ENCODE peak calls at places on chromosomes 13 and 19, in six cellular contexts. One of them, this sample, is unnamed.

GRCh38 chr13:99275093-99275469 is 16.9 kb upstream of the GPR18 start:
- DNase-seq in fibroblast of the aortic adventitia: peak; percentile 54
- DNase-seq in body of pancreas: no peak
- DNase-seq in neural progenitor cell: no peak
- DNase-seq in AG10803: peak; percentile 80
- DNase-seq in adrenal gland: no peak
- DNase-seq in this sample: no peak

GRCh38 chr19:48565090-48565489 is 13.1 kb downstream of the SULT2B1 start:
- DNase-seq in fibroblast of the aortic adventitia: no peak
- DNase-seq in adrenal gland: no peak
- DNase-seq in neural progenitor cell: no peak
- DNase-seq in body of pancreas: no peak
- DNase-seq in AG10803: peak; percentile 60
- DNase-seq in this sample: no peak

GRCh38 chr13:113579686-113580085 is 4.9 kb upstream of the TFDP1 start:
- DNase-seq in body of pancreas: no peak
- DNase-seq in fibroblast of the aortic adventitia: no peak
- DNase-seq in AG10803: no peak
- DNase-seq in adrenal gland: no peak
- DNase-seq in neural progenitor cell: no peak
- DNase-seq in this sample: no peak

GRCh38 chr13:42355118-42355840 is 83.3 kb downstream of the AKAP11 start:
- DNase-seq in body of pancreas: no peak
- DNase-seq in AG10803: no peak
- DNase-seq in fibroblast of the aortic adventitia: no peak
- DNase-seq in adrenal gland: no peak
- DNase-seq in neural progenitor cell: peak; percentile 0
- DNase-seq in this sample: no peak

GRCh38 chr13:70889163-70889562 is 780.9 kb upstream of the KLHL1 start:
- DNase-seq in AG10803: no peak
- DNase-seq in adrenal gland: no peak
- DNase-seq in neural progenitor cell: no peak
- DNase-seq in body of pancreas: no peak
- DNase-seq in fibroblast of the aortic adventitia: no peak
- DNase-seq in this sample: no peak

GRCh38 chr13:61770697-61771096 is 355.0 kb upstream of the PCDH20 start:
- DNase-seq in adrenal gland: no peak
- DNase-seq in neural progenitor cell: peak; percentile 42
- DNase-seq in fibroblast of the aortic adventitia: no peak
- DNase-seq in AG10803: no peak
- DNase-seq in body of pancreas: no peak
- DNase-seq in this sample: no peak

GRCh38 chr13:93270769-93271753 is 44.5 kb downstream of the GPC6 start:
- DNase-seq in body of pancreas: no peak
- DNase-seq in AG10803: no peak
- DNase-seq in neural progenitor cell: no peak
- DNase-seq in fibroblast of the aortic adventitia: no peak
- DNase-seq in adrenal gland: no peak
- DNase-seq in this sample: no peak

GRCh38 chr19:14440049-14440448 is 6.9 kb downstream of the PKN1 start:
- DNase-seq in fibroblast of the aortic adventitia: no peak
- DNase-seq in body of pancreas: no peak
- DNase-seq in neural progenitor cell: no peak
- DNase-seq in AG10803: no peak
- DNase-seq in adrenal gland: peak; percentile 65
- DNase-seq in this sample: peak; percentile 42

GRCh38 chr19:15436826-15437110 is 13.0 kb downstream of the WIZ start:
- DNase-seq in body of pancreas: no peak
- DNase-seq in adrenal gland: no peak
- DNase-seq in fibroblast of the aortic adventitia: no peak
- DNase-seq in AG10803: no peak
- DNase-seq in neural progenitor cell: no peak
- DNase-seq in this sample: no peak

GRCh38 chr19:35592226-35592625 is 6.3 kb downstream of the PMIS2 start:
- DNase-seq in AG10803: peak; percentile 26
- DNase-seq in fibroblast of the aortic adventitia: peak; percentile 65
- DNase-seq in body of pancreas: peak; percentile 70
- DNase-seq in neural progenitor cell: peak; percentile 76
- DNase-seq in adrenal gland: peak; percentile 31
- DNase-seq in this sample: peak; percentile 16

GRCh38 chr19:16175954-16176353 is 2.6 kb upstream of the CIB3 start:
- DNase-seq in body of pancreas: no peak
- DNase-seq in fibroblast of the aortic adventitia: no peak
- DNase-seq in neural progenitor cell: no peak
- DNase-seq in AG10803: no peak
- DNase-seq in adrenal gland: no peak
- DNase-seq in this sample: no peak

GRCh38 chr13:25732146-25732865 is 319.5 kb downstream of the SHISA2 start:
- DNase-seq in AG10803: peak; percentile 15
- DNase-seq in neural progenitor cell: no peak
- DNase-seq in adrenal gland: no peak
- DNase-seq in body of pancreas: no peak
- DNase-seq in fibroblast of the aortic adventitia: peak; percentile 55
- DNase-seq in this sample: no peak

GRCh38 chr13:64278493-64278892 is 2862.8 kb upstream of the PCDH20 start:
- DNase-seq in AG10803: peak; percentile 13
- DNase-seq in neural progenitor cell: no peak
- DNase-seq in adrenal gland: no peak
- DNase-seq in fibroblast of the aortic adventitia: peak; percentile 70
- DNase-seq in body of pancreas: no peak
- DNase-seq in this sample: no peak

GRCh38 chr19:4229179-4229931 is at the start of gene EBI3:
- DNase-seq in fibroblast of the aortic adventitia: peak; percentile 32
- DNase-seq in adrenal gland: peak; percentile 39
- DNase-seq in neural progenitor cell: no peak
- DNase-seq in AG10803: no peak
- DNase-seq in body of pancreas: no peak
- DNase-seq in this sample: peak; percentile 44

GRCh38 chr19:1904385-1905070 is 671 bp upstream of the ADAT3 start:
- DNase-seq in AG10803: no peak
- DNase-seq in adrenal gland: peak; percentile 50
- DNase-seq in body of pancreas: peak; percentile 66
- DNase-seq in fibroblast of the aortic adventitia: peak; percentile 43
- DNase-seq in neural progenitor cell: peak; percentile 84
- DNase-seq in this sample: no peak

GRCh38 chr13:29578300-29579048 is 17.0 kb downstream of the SLC7A1 start:
- DNase-seq in fibroblast of the aortic adventitia: peak; percentile 45
- DNase-seq in AG10803: peak; percentile 44
- DNase-seq in neural progenitor cell: no peak
- DNase-seq in body of pancreas: no peak
- DNase-seq in adrenal gland: peak; percentile 23
- DNase-seq in this sample: no peak

GRCh38 chr19:5993516-5994406 is 15.8 kb upstream of the RANBP3 start:
- DNase-seq in adrenal gland: peak; percentile 44
- DNase-seq in fibroblast of the aortic adventitia: no peak
- DNase-seq in neural progenitor cell: no peak
- DNase-seq in body of pancreas: no peak
- DNase-seq in AG10803: peak; percentile 11
- DNase-seq in this sample: no peak

GRCh38 chr13:39385621-39386231 is 217.3 kb downstream of the LHFPL6 start:
- DNase-seq in adrenal gland: no peak
- DNase-seq in body of pancreas: no peak
- DNase-seq in neural progenitor cell: peak; percentile 83
- DNase-seq in fibroblast of the aortic adventitia: peak; percentile 85
- DNase-seq in AG10803: no peak
- DNase-seq in this sample: no peak

GRCh38 chr13:103287659-103288058 is 221.4 kb upstream of the SLC10A2 start:
- DNase-seq in fibroblast of the aortic adventitia: peak; percentile 57
- DNase-seq in AG10803: no peak
- DNase-seq in neural progenitor cell: no peak
- DNase-seq in body of pancreas: no peak
- DNase-seq in adrenal gland: no peak
- DNase-seq in this sample: no peak

GRCh38 chr19:42292963-42293362 is 9.0 kb upstream of the PRR19 start:
- DNase-seq in AG10803: no peak
- DNase-seq in adrenal gland: no peak
- DNase-seq in body of pancreas: no peak
- DNase-seq in fibroblast of the aortic adventitia: no peak
- DNase-seq in neural progenitor cell: no peak
- DNase-seq in this sample: no peak

GRCh38 chr13:111402441-111402840 is 82.0 kb downstream of the TEX29 start:
- DNase-seq in adrenal gland: no peak
- DNase-seq in AG10803: no peak
- DNase-seq in body of pancreas: no peak
- DNase-seq in neural progenitor cell: no peak
- DNase-seq in fibroblast of the aortic adventitia: no peak
- DNase-seq in this sample: no peak

DNA sequence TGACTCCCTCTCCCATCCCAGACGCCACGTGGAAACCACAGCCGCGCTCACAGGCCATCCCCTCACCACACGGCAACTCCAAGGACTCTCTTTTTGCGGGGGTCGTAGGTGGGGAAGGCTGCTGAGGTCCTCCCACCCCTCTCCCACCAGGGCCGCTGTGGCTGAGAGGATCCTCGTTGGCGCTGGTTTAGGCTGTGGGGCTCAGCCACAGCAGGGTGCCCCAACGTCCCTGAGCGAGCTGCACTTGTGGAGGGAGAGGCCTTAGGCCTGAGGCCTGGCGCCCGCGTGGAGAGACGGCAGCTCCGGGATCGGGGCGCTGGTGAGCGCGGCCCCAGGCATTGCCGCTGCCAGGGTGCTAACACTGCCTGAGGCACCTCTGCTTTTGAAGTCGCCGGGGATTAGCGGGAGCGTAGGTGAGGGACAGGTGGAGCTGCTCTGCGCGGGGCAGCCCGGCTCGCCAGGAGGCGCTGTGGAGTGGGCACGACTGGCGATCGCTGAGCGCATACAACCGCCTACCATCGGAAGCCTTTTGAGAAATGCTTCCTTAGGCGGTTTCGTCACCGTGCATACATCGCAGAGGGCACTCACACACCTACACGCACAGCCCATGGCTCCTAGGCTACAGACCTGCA is 9.0 kb downstream of the ZSCAN1 start:
- DNase-seq in body of pancreas: peak; percentile 16
- DNase-seq in adrenal gland: no peak
- DNase-seq in AG10803: no peak
- DNase-seq in neural progenitor cell: peak; percentile 51
- DNase-seq in fibroblast of the aortic adventitia: no peak
- DNase-seq in this sample: no peak
- TF ChIP-seq CTCF in body of pancreas: no peak
- TF ChIP-seq CTCF in adrenal gland: no peak
- TF ChIP-seq CTCF in AG10803: no peak
- TF ChIP-seq CTCF in neural progenitor cell: peak; percentile 46
- TF ChIP-seq CTCF in fibroblast of the aortic adventitia: no peak
- TF ChIP-seq CTCF in this sample: no peak

DNA sequence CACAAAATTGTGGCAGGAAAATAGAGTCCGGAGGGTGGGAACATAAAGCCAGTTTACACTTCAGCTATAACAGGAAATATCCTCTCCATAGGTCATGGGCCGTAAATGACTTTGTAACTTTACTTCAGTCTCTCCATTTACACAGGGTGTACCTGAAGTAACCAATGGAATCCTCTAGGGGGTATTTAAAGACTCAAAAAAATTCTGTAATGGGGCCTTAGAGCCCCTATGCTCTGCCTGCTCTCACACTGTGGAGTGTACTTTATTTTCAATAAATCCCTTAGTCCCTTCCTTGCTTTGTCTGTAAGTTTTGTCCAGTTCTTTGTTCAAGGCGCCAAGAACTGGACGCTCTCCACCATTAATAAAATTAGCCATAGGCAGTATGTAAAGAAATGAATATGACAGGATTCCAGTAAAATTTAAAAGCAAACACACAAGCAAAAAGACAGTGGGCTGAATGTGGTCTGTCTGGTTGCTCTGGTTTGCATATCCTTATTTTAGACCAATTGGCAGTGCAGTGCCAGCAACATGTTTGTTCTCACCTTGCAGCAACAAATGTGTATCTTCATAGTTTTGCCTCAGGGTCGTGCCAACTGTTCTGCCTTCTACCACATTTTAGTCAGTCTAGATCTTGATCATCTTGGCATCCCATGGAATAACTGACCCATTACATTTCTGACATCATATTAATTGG is 801.5 kb upstream of the SPRY2 start:
- DNase-seq in fibroblast of the aortic adventitia: no peak
- DNase-seq in AG10803: no peak
- DNase-seq in neural progenitor cell: no peak
- DNase-seq in body of pancreas: no peak
- DNase-seq in adrenal gland: no peak
- DNase-seq in this sample: no peak
- TF ChIP-seq CTCF in fibroblast of the aortic adventitia: no peak
- TF ChIP-seq CTCF in AG10803: no peak
- TF ChIP-seq CTCF in neural progenitor cell: peak; percentile 30
- TF ChIP-seq CTCF in body of pancreas: no peak
- TF ChIP-seq CTCF in adrenal gland: no peak
- TF ChIP-seq CTCF in this sample: peak; percentile 8

DNA sequence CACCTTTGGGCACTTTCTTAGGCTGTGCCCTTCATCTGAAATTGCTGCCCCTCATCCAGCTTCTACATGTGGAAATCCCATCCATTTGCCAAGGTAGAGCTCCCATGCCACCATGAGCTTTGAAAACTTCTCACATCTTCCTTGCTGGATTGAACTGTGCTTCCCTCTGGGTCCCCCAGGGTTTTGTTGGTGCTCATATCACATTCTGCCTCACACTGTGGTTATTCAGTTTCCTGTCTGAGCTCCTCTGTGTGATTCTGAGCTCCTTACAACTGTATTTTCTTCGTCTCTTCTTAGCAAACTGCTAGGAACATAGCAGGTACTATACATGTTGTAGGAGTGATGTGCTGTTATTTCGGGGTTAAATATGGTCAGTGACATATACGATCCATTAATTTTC is 74.9 kb upstream of the KL start:
- DNase-seq in adrenal gland: no peak
- DNase-seq in body of pancreas: no peak
- DNase-seq in neural progenitor cell: no peak
- DNase-seq in AG10803: no peak
- DNase-seq in fibroblast of the aortic adventitia: no peak
- DNase-seq in this sample: no peak
- TF ChIP-seq CTCF in adrenal gland: no peak
- TF ChIP-seq CTCF in body of pancreas: no peak
- TF ChIP-seq CTCF in neural progenitor cell: no peak
- TF ChIP-seq CTCF in AG10803: no peak
- TF ChIP-seq CTCF in fibroblast of the aortic adventitia: no peak
- TF ChIP-seq CTCF in this sample: no peak

DNA sequence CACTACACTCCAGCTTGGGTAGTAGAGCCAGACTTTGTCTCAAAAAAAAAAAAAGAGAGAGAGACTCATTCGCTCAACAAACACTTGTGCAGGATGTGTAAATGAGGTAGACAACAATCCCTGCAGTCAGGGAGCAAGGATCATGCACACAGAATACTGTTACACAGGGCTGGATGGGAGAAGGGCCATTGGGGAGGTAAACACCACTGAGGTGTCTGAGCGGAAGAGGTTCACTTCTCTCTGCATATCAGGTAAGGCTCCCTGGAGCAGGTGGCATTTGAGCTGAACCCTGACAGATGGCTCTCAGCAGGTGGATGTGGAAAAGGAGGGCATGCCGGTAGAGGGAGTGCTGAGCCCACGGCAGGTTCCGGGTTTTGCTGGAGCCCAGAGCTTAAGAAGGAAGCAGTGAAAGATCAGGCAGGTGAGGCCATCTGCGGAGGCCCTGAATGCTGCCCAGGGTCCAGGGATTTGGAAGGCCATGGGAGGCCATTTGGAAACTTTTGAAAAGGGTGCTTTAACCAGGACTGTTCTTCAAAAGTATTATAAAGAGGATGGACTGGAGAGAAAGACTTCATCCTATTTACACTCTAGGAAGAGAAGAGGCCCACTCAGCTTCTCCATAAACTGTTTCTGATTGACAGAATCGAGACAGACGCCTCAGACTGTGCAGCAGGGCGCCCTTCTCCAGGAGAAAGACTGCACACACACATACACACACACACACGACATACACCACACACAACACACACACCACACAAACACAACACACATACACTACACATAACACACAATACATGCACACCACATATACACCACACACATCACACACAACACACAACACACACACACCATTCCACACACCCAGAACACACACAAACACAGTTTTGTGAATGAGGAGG is 199.4 kb downstream of the USP12 start:
- DNase-seq in adrenal gland: no peak
- DNase-seq in neural progenitor cell: peak; percentile 58
- DNase-seq in body of pancreas: peak; percentile 70
- DNase-seq in AG10803: no peak
- DNase-seq in fibroblast of the aortic adventitia: peak; percentile 27
- DNase-seq in this sample: peak; percentile 32
- TF ChIP-seq CTCF in adrenal gland: no peak
- TF ChIP-seq CTCF in neural progenitor cell: peak; percentile 54
- TF ChIP-seq CTCF in body of pancreas: peak; percentile 34
- TF ChIP-seq CTCF in AG10803: peak; percentile 33
- TF ChIP-seq CTCF in fibroblast of the aortic adventitia: peak; percentile 51
- TF ChIP-seq CTCF in this sample: no peak

This sample was measured in endothelial cell.